ENCODE peak calls at places on chromosomes 5 and 9, in six cellular contexts. F is WTC11, K is type B pancreatic cell, H is colonic mucosa, P is heart left ventricle, D is glutamatergic neuron. J is an unnamed sample.

GRCh38 chr5:172007153-172007794 is 836 bp upstream of the FBXW11 start:
- DNase-seq in F (no peak), K (no peak), H (peak; percentile 32), P (no peak), D (no peak), J (no peak)

GRCh38 chr9:128034821-128035764 is 32.0 kb downstream of the NAIF1 start:
- DNase-seq in F (peak; percentile 80), K (peak; percentile 74), H (peak; percentile 75), P (peak; percentile 62), D (peak; percentile 43), J (peak; percentile 51)

GRCh38 chr9:89602978-89603628 is 1.7 kb upstream of the GADD45G start:
- DNase-seq in F (peak; percentile 96), K (peak; percentile 93), H (peak; percentile 96), P (peak; percentile 92), D (peak; percentile 93), J (peak; percentile 91)

GRCh38 chr5:172902497-172903472 is 56.4 kb upstream of the RPL26L1 start:
- DNase-seq in F (peak; percentile 64), K (no peak), H (peak; percentile 60), P (peak; percentile 85), D (peak; percentile 61), J (peak; percentile 62)

GRCh38 chr5:157926953-157927352 is 68.0 kb upstream of the CLINT1 start:
- DNase-seq in F (no peak), K (no peak), H (no peak), P (no peak), D (no peak), J (no peak)

GRCh38 chr5:177306674-177307543 is 3.3 kb downstream of the PRELID1 start:
- DNase-seq in F (no peak), K (no peak), H (no peak), P (peak; percentile 36), D (no peak), J (no peak)

GRCh38 chr5:2738700-2739359 is 12.6 kb downstream of the IRX2 start:
- DNase-seq in F (peak; percentile 41), K (peak; percentile 70), H (no peak), P (no peak), D (no peak), J (no peak)

GRCh38 chr5:40755093-40755406 is 711 bp downstream of the TTC33 start:
- DNase-seq in F (peak; percentile 53), K (no peak), H (peak; percentile 80), P (peak; percentile 74), D (peak; percentile 44), J (peak; percentile 47)

GRCh38 chr9:91803143-91803940 is 146.7 kb downstream of the ROR2 start:
- DNase-seq in F (no peak), K (no peak), H (no peak), P (no peak), D (no peak), J (no peak)

GRCh38 chr5:150993836-150994412 is 26.5 kb upstream of the GPX3 start:
- DNase-seq in F (no peak), K (no peak), H (no peak), P (no peak), D (no peak), J (no peak)

GRCh38 chr5:156223547-156223946 is 103.4 kb upstream of the SGCD start:
- DNase-seq in F (no peak), K (no peak), H (no peak), P (no peak), D (no peak), J (no peak)

GRCh38 chr9:110842976-110843375 is 174.4 kb downstream of the MUSK start:
- DNase-seq in F (no peak), K (no peak), H (no peak), P (no peak), D (no peak), J (no peak)

GRCh38 chr5:139186752-139187326 is 11.3 kb downstream of the SIL1 start:
- DNase-seq in F (no peak), K (no peak), H (no peak), P (no peak), D (no peak), J (no peak)

GRCh38 chr9:126506361-126507317 is 107.1 kb upstream of the LMX1B start:
- DNase-seq in F (no peak), K (no peak), H (no peak), P (no peak), D (peak; percentile 16), J (no peak)

GRCh38 chr9:85431396-85432102 is 310.2 kb downstream of the AGTPBP1 start:
- DNase-seq in F (no peak), K (no peak), H (no peak), P (no peak), D (no peak), J (no peak)

GRCh38 chr5:32110081-32110696 is 63.9 kb downstream of the GOLPH3 start:
- DNase-seq in F (no peak), K (no peak), H (no peak), P (no peak), D (no peak), J (no peak)

GRCh38 chr5:170254056-170254455 is 21.3 kb downstream of the C5orf58 start:
- DNase-seq in F (no peak), K (no peak), H (no peak), P (no peak), D (no peak), J (no peak)

GRCh38 chr5:159338143-159338542 is 7.9 kb upstream of the IL12B start:
- DNase-seq in F (no peak), K (no peak), H (no peak), P (no peak), D (no peak), J (no peak)

GRCh38 chr5:180950291-180950949 is 38.2 kb upstream of the BTNL3 start:
- DNase-seq in F (no peak), K (no peak), H (no peak), P (no peak), D (no peak), J (no peak)

GRCh38 chr5:18740301-18740700 is 1106.0 kb downstream of the TAF11L14 start:
- DNase-seq in F (no peak), K (no peak), H (no peak), P (no peak), D (no peak), J (no peak)

DNA sequence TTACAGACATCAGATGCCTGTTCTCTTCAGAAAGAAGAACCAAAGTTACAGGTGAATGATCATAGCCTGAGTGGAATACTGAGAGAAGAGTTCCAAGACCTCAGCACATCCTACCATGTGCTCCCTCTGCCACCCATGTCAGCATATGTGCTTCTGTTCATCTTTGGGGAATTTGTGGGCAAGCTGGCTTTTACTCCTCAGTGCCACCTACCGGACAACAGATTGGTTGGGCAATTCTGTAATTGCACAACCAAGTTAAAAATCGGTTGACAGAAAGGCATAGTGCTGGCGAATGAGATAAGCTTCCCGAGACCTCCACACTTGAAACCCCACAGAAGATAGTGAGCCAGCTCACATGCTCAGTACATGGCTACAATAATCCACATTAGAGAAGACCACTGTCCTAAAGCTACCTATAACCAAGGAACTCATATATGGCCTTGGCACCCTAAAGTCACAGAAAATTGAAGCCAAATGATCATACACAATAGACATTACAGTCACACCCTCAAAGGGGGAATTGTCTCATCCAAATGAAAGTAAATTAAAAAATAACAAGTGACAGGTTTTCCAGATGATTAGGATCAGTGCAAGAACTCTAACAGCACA is 1238.0 kb upstream of the NUDT12 start:
- DNase-seq in F (peak; percentile 31), K (no peak), H (no peak), P (no peak), D (no peak), J (no peak)
- TF ChIP-seq CTCF in F (peak; percentile 54), K (peak; percentile 39), H (no peak), P (no peak), D (peak; percentile 33), J (no peak)

DNA sequence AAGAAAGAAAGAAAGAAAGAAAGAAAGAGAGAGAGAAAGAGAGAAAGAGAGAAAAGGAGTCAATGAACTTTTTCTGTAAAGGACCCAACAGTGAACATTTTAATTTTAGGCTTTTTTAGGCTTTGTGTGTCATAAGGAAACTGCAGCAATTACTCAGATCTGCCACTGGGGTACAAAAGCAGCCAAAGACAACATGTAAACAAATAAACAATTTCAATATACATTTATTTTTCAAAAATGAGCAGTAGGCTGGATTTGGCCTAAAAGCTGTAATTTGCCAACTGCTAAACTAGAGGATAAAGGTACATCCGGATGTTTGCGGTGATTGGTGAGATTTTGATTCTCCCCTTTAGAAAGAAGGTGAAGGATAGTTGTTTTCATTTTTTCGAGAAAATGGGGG is 143.6 kb downstream of the CEMIP2 start:
- DNase-seq in F (no peak), K (no peak), H (no peak), P (no peak), D (no peak), J (no peak)
- TF ChIP-seq CTCF in F (no peak), K (peak; percentile 53), H (no peak), P (no peak), D (no peak), J (no peak)

DNA sequence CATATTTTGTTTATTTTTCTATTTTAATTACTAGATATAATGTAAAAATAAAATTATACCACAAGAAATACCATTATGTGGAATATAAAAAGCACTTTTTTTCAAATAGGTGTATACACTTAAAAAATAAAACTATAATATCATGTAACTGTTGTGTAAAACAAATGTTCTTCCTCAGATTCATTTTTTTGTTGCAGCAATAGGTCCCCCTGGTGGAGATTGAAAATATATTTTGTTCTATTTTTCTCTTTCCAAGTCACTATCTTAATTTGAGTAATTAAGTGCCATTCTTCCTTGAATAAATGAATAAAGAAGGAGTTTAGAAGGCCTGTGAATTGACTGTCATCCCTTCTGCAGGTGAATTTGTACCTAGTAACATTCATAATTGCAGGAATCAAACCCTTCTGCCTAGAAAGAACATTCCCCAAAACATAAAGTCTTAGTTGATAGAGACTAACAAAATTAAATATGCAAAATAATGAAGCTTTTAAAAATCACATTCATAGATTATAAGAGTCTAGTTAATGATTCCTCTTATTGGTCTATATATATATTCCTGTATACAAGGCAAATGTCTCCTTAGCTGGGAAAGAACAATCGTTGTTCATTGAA is 23.4 kb downstream of the CETN3 start:
- DNase-seq in F (no peak), K (no peak), H (no peak), P (no peak), D (no peak), J (no peak)
- TF ChIP-seq CTCF in F (peak; percentile 39), K (peak; percentile 84), H (peak; percentile 22), P (peak; percentile 44), D (peak; percentile 82), J (peak; percentile 58)

GRCh38 chr5:179343902-179344300 is 1.4 kb downstream of the ADAMTS2 start:
- DNase-seq in F (peak; percentile 90), K (peak; percentile 79), H (peak; percentile 25), P (peak; percentile 42), D (peak; percentile 83), J (peak; percentile 91)

GRCh38 chr5:179343021-179343781 is 2.1 kb downstream of the ADAMTS2 start:
- DNase-seq in F (peak; percentile 33), K (no peak), H (no peak), P (no peak), D (no peak), J (no peak)

GRCh38 chr5:179344301-179345178 is 721 bp downstream of the ADAMTS2 start:
- DNase-seq in F (peak; percentile 30), K (no peak), H (no peak), P (no peak), D (peak; percentile 57), J (peak; percentile 55)

GRCh38 chr5:179340465-179340864 is 4.8 kb downstream of the ADAMTS2 start:
- DNase-seq in F (no peak), K (no peak), H (no peak), P (no peak), D (no peak), J (no peak)

DNA sequence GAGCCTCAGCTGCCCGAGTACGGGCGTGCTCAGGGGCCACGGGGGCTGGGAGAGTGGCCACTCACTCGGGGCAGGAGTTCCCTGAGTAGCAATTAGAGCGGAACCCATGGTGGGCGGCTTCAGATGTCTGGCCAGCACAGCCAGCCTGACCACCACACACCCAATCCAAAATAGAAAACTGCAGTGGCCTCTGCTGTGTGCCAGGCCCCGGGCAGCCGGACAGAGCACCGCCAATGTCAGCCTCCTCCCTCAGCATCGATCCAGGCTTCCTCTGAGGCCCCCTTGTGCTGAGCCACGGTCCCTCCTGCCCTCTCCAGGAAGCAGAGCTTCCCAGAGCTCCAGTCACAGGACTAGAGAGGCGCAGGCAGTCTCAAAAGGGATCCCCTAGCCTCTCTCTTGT is 2.7 kb downstream of the ADAMTS2 start:
- DNase-seq in F (peak; percentile 49), K (no peak), H (no peak), P (no peak), D (peak; percentile 59), J (peak; percentile 50)
- TF ChIP-seq CTCF in F (no peak), K (peak; percentile 31), H (no peak), P (no peak), D (no peak), J (no peak)

J was measured in nephron progenitor cell.